ENCODE peak calls at places on chromosomes 2 and 18, in five cellular contexts. M is IMR-90; O is endodermal cell; C is HepG2; P is CD8-positive, alpha-beta T cell. N is an unnamed sample.

GRCh38 chr18:75455249-75456183 is 28.0 kb upstream of the SMIM21 start:
- DNase-seq in M (peak), O (peak), P (no peak), C (no peak), N (no peak)

GRCh38 chr18:47283476-47283875 is 32.0 kb upstream of the SKOR2 start:
- DNase-seq in P (no peak), O (peak), C (peak), M (peak), N (no peak)

GRCh38 chr18:79345366-79345765 is 50.4 kb upstream of the NFATC1 start:
- DNase-seq in M (no peak), O (peak), C (no peak), P (no peak), N (no peak)

GRCh38 chr2:61538920-61539559 is 884 bp upstream of the XPO1 start:
- DNase-seq in C (peak), O (no peak), M (peak), P (no peak), N (no peak)

GRCh38 chr2:9837451-9837850 is 5.8 kb upstream of the TAF1B start:
- DNase-seq in O (no peak), C (no peak), P (no peak), M (no peak), N (no peak)

GRCh38 chr2:45293182-45293581 is 283.9 kb upstream of the SIX2 start:
- DNase-seq in O (no peak), M (peak), C (no peak), P (no peak), N (no peak)

GRCh38 chr2:204491528-204491927 is 53.7 kb upstream of the PARD3B start:
- DNase-seq in O (no peak), M (no peak), C (no peak), P (no peak), N (no peak)

GRCh38 chr18:32373995-32374394 is 96.7 kb downstream of the GAREM1 start:
- DNase-seq in P (no peak), M (peak), C (no peak), O (no peak), N (no peak)

GRCh38 chr2:191327484-191327883 is 82.3 kb downstream of the MYO1B start:
- DNase-seq in M (no peak), P (no peak), C (no peak), O (no peak), N (no peak)

GRCh38 chr18:8881103-8881502 is 175.7 kb downstream of the MTCL1 start:
- DNase-seq in O (no peak), P (no peak), C (no peak), M (no peak), N (no peak)

GRCh38 chr18:9719421-9719981 is 11.4 kb downstream of the RAB31 start:
- DNase-seq in P (no peak), C (no peak), O (no peak), M (peak), N (peak)

GRCh38 chr2:224222320-224222719 is 179.6 kb downstream of the FAM124B start:
- DNase-seq in M (peak), P (no peak), C (no peak), O (no peak), N (no peak)

GRCh38 chr2:219627105-219628100 is at the start of gene SLC4A3:
- DNase-seq in C (no peak), O (peak), P (no peak), M (peak), N (peak)

GRCh38 chr2:197620113-197620512 is 55.3 kb downstream of the RFTN2 start:
- DNase-seq in P (no peak), M (no peak), O (no peak), C (no peak), N (no peak)

GRCh38 chr2:207046642-207047213 is 107.4 kb downstream of the CPO start:
- DNase-seq in P (peak), M (no peak), C (no peak), O (peak), N (no peak)

GRCh38 chr2:20425371-20425881 is 21.4 kb upstream of the RHOB start:
- DNase-seq in M (peak), O (no peak), P (no peak), C (no peak), N (no peak)

GRCh38 chr2:221204699-221205098 is 367.4 kb downstream of the EPHA4 start:
- DNase-seq in C (no peak), M (no peak), P (no peak), O (no peak), N (no peak)

GRCh38 chr2:101745711-101746694 is 48.5 kb downstream of the MAP4K4 start:
- DNase-seq in M (peak), O (no peak), P (no peak), C (peak), N (no peak)

GRCh38 chr18:77548790-77549420 is 299.3 kb downstream of the GALR1 start:
- DNase-seq in C (no peak), P (no peak), O (no peak), M (no peak), N (no peak)

GRCh38 chr2:239611222-239611795 is 210.5 kb upstream of the HDAC4 start:
- DNase-seq in O (peak), C (no peak), M (no peak), P (no peak), N (no peak)

GRCh38 chr2:200199576-200200263 is 106.8 kb upstream of the SPATS2L start:
- DNase-seq in P (no peak), O (peak), C (no peak), M (no peak), N (no peak)

GRCh38 chr2:197197808-197198409 is 112.7 kb downstream of the ANKRD44 start:
- DNase-seq in O (no peak), C (no peak), P (no peak), M (no peak), N (no peak)

GRCh38 chr2:23280401-23280800 is 104.6 kb upstream of the KLHL29 start:
- DNase-seq in P (no peak), M (no peak), O (no peak), C (no peak), N (no peak)

GRCh38 chr18:48728204-48728833 is 189.5 kb downstream of the CTIF start:
- DNase-seq in C (no peak), P (no peak), M (peak), O (no peak), N (peak)

GRCh38 chr2:105403785-105404698 is 5.2 kb upstream of the FHL2 start:
- DNase-seq in M (peak), O (peak), C (no peak), P (no peak), N (no peak)

GRCh38 chr2:105403241-105403784 is 4.5 kb upstream of the FHL2 start:
- DNase-seq in M (no peak), P (no peak), O (no peak), C (no peak), N (no peak)

GRCh38 chr2:105405291-105405690 is 6.4 kb upstream of the FHL2 start:
- DNase-seq in C (no peak), O (no peak), M (peak), P (no peak), N (no peak)

GRCh38 chr2:105406221-105406620 is 7.4 kb upstream of the FHL2 start:
- DNase-seq in O (no peak), P (no peak), M (peak), C (no peak), N (no peak)

DNA sequence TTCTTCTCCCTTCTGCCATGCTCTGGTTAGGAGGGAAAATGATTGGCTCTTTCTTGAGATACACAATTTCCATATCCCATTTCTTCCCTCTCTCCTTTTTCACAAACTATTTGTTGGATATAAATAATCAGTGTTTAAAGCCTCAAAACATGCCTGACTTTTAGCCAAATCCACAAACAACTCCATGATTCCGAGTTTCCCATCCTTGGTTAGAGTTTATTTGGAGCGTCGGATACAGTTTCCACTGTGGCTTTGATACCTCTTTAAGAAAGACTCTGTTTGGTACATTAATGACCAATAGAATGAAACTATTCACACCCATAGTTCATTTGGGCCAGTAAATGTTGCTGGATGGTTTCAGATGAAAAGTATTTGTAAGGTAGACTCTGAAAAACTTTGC is 5.9 kb upstream of the FHL2 start:
- DNase-seq in P (no peak), M (no peak), C (no peak), O (no peak), N (no peak)
- H3K27ac ChIP-seq in P (no peak), M (peak), C (no peak), O (no peak), N (no peak)

GRCh38 chr2:149075868-149076267 is 37.4 kb downstream of the LYPD6B start:
- DNase-seq in C (no peak), P (no peak), O (no peak), M (no peak), N (no peak)
- H3K27ac ChIP-seq in C (no peak), P (no peak), O (no peak), M (no peak), N (no peak)

GRCh38 chr2:227626580-227627151 is 9.4 kb downstream of the SCYGR4 start:
- DNase-seq in C (no peak), P (no peak), M (peak), O (no peak), N (no peak)
- H3K27ac ChIP-seq in C (no peak), P (no peak), M (no peak), O (no peak), N (no peak)

GRCh38 chr2:42364653-42365052 is 3.6 kb upstream of the COX7A2L start:
- DNase-seq in P (no peak), M (no peak), C (no peak), O (no peak), N (no peak)
- H3K27ac ChIP-seq in P (no peak), M (no peak), C (no peak), O (no peak), N (no peak)

DNA sequence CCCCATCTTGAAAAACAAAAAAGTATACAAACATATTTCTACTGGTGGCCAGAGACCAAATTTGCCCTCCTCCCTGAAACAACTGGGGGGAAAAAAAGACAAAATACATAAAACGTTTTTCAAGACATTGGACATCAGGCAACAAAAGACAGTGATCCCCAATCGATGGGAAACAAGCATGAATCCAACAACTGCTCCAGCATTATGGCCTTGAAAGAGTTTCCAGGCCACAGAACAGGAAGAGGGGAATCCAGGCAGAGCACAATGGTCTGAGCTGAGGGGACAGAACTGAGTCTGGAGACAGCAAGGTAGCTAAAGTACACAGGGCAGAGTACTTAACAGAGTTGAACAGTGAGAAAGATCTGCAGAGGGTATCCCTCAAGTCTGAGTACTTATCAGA is 4.4 kb downstream of the CCDC88A start:
- DNase-seq in M (no peak), C (no peak), O (no peak), P (no peak), N (no peak)
- H3K27ac ChIP-seq in M (no peak), C (peak), O (no peak), P (no peak), N (no peak)

GRCh38 chr2:189308056-189308790 is 128.7 kb upstream of the COL5A2 start:
- DNase-seq in O (no peak), C (no peak), P (no peak), M (no peak), N (no peak)
- H3K27ac ChIP-seq in O (peak), C (no peak), P (no peak), M (no peak), N (no peak)

GRCh38 chr2:63872571-63873328 is 31.1 kb downstream of the UGP2 start:
- DNase-seq in O (no peak), M (no peak), P (no peak), C (no peak), N (no peak)

GRCh38 chr2:63871864-63872263 is 30.2 kb downstream of the UGP2 start:
- DNase-seq in O (no peak), C (no peak), P (no peak), M (peak), N (no peak)

GRCh38 chr2:63874204-63875134 is 32.8 kb downstream of the UGP2 start:
- DNase-seq in O (no peak), C (no peak), P (no peak), M (no peak), N (no peak)

GRCh38 chr2:63875143-63875542 is 33.4 kb downstream of the UGP2 start:
- DNase-seq in C (no peak), P (no peak), O (no peak), M (peak), N (no peak)

GRCh38 chr2:63870679-63871078 is 29.0 kb downstream of the UGP2 start:
- DNase-seq in P (no peak), M (no peak), C (no peak), O (no peak), N (no peak)
- H3K27ac ChIP-seq in P (no peak), M (no peak), C (no peak), O (no peak), N (no peak)

GRCh38 chr2:112340416-112340815 is 65.0 kb downstream of the ZC3H6 start:
- DNase-seq in C (no peak), P (no peak), O (no peak), M (no peak), N (no peak)
- H3K27ac ChIP-seq in C (no peak), P (no peak), O (no peak), M (no peak), N (no peak)

DNA sequence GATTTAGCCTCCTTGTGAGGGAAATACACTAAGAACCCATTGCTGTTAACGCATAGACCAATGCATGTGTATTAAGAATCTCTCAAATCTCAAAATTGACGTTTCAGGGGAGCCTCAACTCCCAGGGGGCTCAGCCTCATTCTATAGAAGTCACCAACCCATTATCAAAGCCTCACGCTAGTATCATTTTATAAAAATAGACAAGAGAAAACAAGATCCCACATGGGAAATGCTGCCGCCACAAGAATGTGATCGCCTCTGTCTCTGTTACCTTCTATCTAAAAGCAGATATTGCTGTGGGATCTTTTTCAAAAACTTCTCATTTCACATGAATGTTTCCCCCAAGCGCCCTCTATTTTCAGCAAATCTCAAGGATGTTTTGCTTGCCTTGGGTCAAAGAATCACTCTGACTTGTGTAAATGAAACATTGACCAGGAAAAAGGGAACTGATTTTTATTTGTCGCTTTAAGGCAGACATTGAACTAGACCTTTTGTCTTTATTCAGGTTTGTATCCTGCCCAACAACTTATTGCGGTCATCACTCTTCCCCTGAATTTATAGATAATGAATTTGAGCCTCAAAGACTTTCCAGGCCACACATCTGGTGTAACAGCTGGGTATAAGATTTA is 679.0 kb upstream of the ID2 start:
- DNase-seq in P (no peak), M (no peak), O (no peak), C (no peak), N (no peak)
- H3K27ac ChIP-seq in P (no peak), M (no peak), O (no peak), C (no peak), N (no peak)